ENCODE peak calls at places on chromosomes 5 and 9, in five cellular contexts. U, B, C, I and X are unnamed samples.

GRCh38 chr9:95515272-95516113 is 1.3 kb downstream of the PTCH1 start:
- DNase-seq in I (no peak), B (peak), C (no peak), U (peak), X (peak)

GRCh38 chr5:139955053-139955605 is 88.0 kb downstream of the NRG2 start:
- DNase-seq in I (no peak), C (no peak), B (no peak), U (no peak), X (no peak)

GRCh38 chr5:14118551-14119320 is 24.4 kb upstream of the TRIO start:
- DNase-seq in B (no peak), I (no peak), U (no peak), C (no peak), X (no peak)

GRCh38 chr9:5644522-5644921 is 15.6 kb downstream of the RIC1 start:
- DNase-seq in U (no peak), I (no peak), C (no peak), B (no peak), X (no peak)

GRCh38 chr5:94113-94892 is 2.3 kb downstream of the PLEKHG4B start:
- DNase-seq in C (no peak), U (no peak), B (no peak), I (no peak), X (no peak)

GRCh38 chr5:168132186-168132585 is 159.3 kb upstream of the WWC1 start:
- DNase-seq in I (no peak), C (no peak), B (no peak), U (no peak), X (no peak)

GRCh38 chr5:122141751-122142150 is 12.4 kb downstream of the ZNF474 start:
- DNase-seq in I (no peak), C (no peak), B (no peak), U (no peak), X (no peak)

GRCh38 chr5:107655836-107656235 is 14.9 kb downstream of the EFNA5 start:
- DNase-seq in B (no peak), C (no peak), I (no peak), U (no peak), X (no peak)

GRCh38 chr9:26375448-26375847 is 517.2 kb downstream of the CAAP1 start:
- DNase-seq in B (no peak), C (no peak), I (no peak), U (no peak), X (no peak)

GRCh38 chr5:72107874-72108199 is 562 bp downstream of the MAP1B start:
- DNase-seq in I (no peak), U (no peak), B (peak), C (no peak), X (no peak)

GRCh38 chr5:32935292-32935691 is 224.2 kb downstream of the NPR3 start:
- DNase-seq in C (no peak), U (no peak), B (no peak), I (no peak), X (no peak)

GRCh38 chr5:150630459-150631325 is 9.8 kb upstream of the SYNPO start:
- DNase-seq in B (no peak), I (no peak), U (no peak), C (peak), X (no peak)

GRCh38 chr5:145805819-145806218 is 29.3 kb downstream of the PRELID2 start:
- DNase-seq in B (no peak), U (no peak), I (no peak), C (no peak), X (no peak)

GRCh38 chr5:72572236-72572765 is 65.1 kb upstream of the ZNF366 start:
- DNase-seq in I (no peak), C (no peak), U (no peak), B (no peak), X (no peak)

GRCh38 chr9:4667681-4668080 is 1.4 kb upstream of the SPATA6L start:
- DNase-seq in C (no peak), U (no peak), I (no peak), B (no peak), X (no peak)

GRCh38 chr9:19231126-19232035 is 888 bp downstream of the DENND4C start:
- DNase-seq in B (no peak), U (peak), I (no peak), C (no peak), X (peak)

GRCh38 chr5:139100825-139101224 is 97.3 kb downstream of the SIL1 start:
- DNase-seq in C (no peak), B (no peak), I (no peak), U (no peak), X (peak)

GRCh38 chr5:148939676-148940075 is 113.3 kb downstream of the ADRB2 start:
- DNase-seq in B (no peak), C (no peak), I (no peak), U (no peak), X (no peak)

GRCh38 chr5:34717426-34718327 is 61.5 kb downstream of the RAI14 start:
- DNase-seq in C (no peak), B (peak), I (no peak), U (no peak), X (no peak)

GRCh38 chr5:121189569-121190305 is 661.9 kb upstream of the FTMT start:
- DNase-seq in I (no peak), B (peak), C (no peak), U (no peak), X (peak)

GRCh38 chr9:92657296-92658094 is 12.4 kb downstream of the IPPK start:
- DNase-seq in C (no peak), B (no peak), U (no peak), I (no peak), X (no peak)

GRCh38 chr5:109998717-109999116 is 309.0 kb downstream of the MAN2A1 start:
- DNase-seq in U (no peak), I (no peak), B (no peak), C (no peak), X (no peak)

GRCh38 chr5:78162253-78162862 is 132.1 kb downstream of the AP3B1 start:
- DNase-seq in C (no peak), I (no peak), U (no peak), B (no peak), X (no peak)

GRCh38 chr5:82584631-82585030 is 306.5 kb upstream of the RPS23 start:
- DNase-seq in U (no peak), B (no peak), I (no peak), C (no peak), X (no peak)

GRCh38 chr9:7489018-7489417 is 310.6 kb downstream of the DMAC1 start:
- DNase-seq in U (peak), I (no peak), B (no peak), C (no peak), X (no peak)

GRCh38 chr9:91174772-91175171 is 186.9 kb downstream of the AUH start:
- DNase-seq in C (no peak), U (no peak), B (no peak), I (no peak), X (no peak)

GRCh38 chr5:141363952-141364660 is at the start of gene PCDHGA5:
- DNase-seq in I (no peak), U (no peak), C (no peak), B (no peak), X (no peak)

GRCh38 chr5:9766581-9766980 is 136.4 kb upstream of the TAS2R1 start:
- DNase-seq in I (no peak), U (no peak), B (no peak), C (no peak), X (no peak)

DNA sequence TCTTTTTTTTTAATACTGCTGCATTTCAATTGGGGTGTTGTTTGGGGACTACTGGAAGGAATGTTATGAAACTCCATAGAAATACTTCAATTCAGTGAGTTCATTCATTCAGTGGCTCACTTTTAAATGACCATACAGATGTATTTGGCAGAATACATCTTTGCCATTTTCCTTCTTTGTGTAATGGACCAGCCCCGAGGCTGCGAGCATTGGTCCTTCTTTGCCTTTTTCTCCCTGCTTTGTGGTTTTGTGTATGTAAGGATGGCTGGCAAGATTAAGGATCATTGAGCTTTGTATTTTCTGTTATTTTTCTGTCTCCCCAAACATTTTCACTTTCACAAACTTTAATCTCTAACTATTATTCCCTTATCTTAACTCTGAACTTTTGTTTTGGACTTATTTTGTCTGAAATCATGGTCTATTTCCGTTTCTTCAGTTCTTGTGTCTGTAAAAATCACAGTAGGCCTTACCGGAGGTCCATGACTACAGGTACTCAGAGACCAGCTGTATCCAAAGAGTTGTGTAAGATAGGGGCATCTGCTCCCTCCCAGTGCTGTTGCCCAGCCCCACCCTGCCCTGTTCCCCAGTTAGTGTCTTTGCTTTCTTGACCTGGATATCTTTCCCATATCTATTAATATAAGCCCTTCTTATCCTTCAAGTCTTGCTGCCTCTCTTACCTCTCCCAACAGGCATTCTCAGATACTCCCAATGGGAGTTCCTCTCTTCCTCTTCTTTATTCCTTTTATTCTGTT is 154.3 kb upstream of the DMRT1 start:
- DNase-seq in I (no peak), C (no peak), B (no peak), U (no peak), X (no peak)
- TF ChIP-seq POLR2A in I (no peak), C (no peak), B (no peak), U (no peak), X (no peak)

DNA sequence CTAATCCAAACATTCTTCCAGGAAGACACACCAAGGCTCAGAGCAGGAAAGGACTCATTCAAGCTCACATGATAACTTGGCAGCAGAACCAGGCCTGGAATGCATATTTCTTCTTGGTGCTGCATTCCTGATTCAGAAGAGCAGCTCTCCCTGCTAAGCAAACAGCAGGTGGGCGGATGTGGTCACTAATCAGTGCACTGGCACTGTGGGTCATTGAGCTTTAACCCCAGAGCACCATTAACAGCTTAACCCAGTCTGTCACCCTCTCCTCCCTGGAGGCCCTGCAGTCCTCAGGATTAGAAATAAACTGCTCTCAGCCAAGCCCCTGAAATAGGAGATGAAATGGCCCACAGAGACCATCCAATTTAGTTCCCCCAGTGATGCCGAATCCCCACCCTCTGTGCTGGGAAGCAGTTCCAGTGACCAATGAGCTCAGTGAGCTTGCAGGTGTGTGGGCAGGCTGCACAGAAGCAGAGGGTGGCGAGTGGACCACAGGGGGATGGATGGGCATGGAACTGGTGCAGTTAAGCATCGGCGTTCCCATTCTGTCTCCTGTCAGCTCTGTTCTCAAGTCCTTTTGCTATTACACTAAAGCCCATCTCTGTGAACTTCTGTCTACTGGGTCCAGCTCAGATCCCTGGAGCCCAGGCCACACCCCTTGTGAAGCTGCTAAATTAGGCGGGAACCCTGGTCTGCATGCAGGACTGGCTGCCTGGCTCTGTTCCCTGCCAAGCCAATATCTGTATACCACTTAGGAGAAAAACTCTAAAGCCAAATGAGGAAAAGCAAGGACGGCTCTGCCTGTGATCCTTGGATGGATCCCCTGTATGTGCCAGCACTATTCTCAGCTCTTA is 16.6 kb upstream of the MEGF9 start:
- DNase-seq in I (no peak), C (no peak), U (no peak), B (peak), X (no peak)
- TF ChIP-seq POLR2A in I (no peak), C (no peak), U (no peak), B (no peak), X (no peak)

DNA sequence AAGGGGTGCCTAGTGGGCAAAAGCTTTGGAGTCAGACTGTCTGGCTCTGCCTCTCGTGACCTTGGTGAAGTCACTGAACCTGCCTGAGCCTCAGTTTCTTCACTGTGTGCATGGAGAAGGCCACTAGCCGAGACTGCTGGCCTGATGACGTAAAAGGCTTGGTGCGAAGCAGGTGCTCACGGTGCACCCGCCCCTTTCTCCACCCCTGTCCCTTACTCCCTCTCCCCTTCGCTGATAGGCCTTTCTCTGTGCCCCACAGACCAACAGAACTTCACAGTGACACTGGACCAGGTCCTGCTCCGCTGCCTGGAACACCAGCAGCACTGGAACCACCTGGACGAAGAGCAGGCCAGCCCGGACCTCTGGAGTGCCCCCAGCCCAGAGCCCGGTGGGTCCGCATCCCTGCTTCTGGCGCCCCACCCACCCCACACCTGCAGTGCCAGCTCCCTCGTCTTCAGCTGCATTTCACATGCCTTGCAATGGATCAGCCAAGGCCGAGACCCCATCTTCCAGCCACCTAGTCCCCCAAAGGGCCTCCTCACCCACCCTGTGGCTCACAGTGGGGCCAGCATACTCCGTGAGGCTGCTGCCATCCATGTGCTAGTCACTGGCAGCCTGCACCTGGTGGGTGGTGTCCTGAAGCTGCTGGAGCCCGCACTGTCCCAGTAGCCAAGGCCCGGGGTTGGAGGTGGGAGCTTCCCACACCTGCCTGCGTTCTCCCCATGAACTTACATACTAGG is 10.4 kb downstream of the FPGS start:
- DNase-seq in C (no peak), B (no peak), U (no peak), I (no peak), X (no peak)
- TF ChIP-seq POLR2A in C (no peak), B (no peak), U (no peak), I (no peak), X (no peak)

GRCh38 chr5:177357459-177358332 is at the start of gene RGS14:
- DNase-seq in B (no peak), I (no peak), U (peak), C (no peak), X (no peak)
- TF ChIP-seq POLR2A in B (no peak), I (no peak), U (peak), C (no peak), X (no peak)

GRCh38 chr9:131589124-131589711 is 43.9 kb downstream of the PRRT1B start:
- DNase-seq in I (no peak), U (no peak), B (no peak), C (no peak), X (peak)

GRCh38 chr9:131588396-131588795 is 43.1 kb downstream of the PRRT1B start:
- DNase-seq in U (no peak), C (no peak), B (no peak), I (no peak), X (no peak)

GRCh38 chr9:131585375-131585774 is 40.1 kb downstream of the PRRT1B start:
- DNase-seq in I (no peak), C (no peak), B (no peak), U (peak), X (no peak)

GRCh38 chr9:131587906-131588305 is 42.6 kb downstream of the PRRT1B start:
- DNase-seq in C (no peak), U (no peak), I (no peak), B (no peak), X (no peak)

DNA sequence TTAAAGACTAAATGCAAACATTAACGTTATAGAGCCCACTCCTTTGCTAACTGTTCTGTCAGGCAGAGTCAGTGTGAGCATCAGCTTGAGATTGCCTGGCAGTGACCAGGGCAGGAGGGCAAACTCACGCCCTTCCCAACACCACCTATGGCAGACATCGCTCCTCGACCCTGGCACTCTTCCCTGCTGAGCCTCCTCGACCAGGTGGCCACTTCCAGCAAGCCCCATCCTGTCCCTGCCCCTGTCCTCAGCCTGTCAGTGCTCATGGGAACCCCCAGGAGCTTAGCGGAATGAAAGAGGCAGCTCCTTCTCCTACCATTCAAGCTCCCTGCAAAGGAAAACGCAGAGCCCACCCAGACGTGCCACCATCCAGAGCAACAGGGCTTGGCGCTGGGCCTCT is 42.0 kb downstream of the PRRT1B start:
- DNase-seq in C (no peak), U (no peak), B (no peak), I (no peak), X (no peak)
- TF ChIP-seq POLR2A in C (no peak), U (no peak), B (no peak), I (no peak), X (no peak)

GRCh38 chr9:125632321-125633115 is 74.5 kb downstream of the MAPKAP1 start:
- DNase-seq in U (no peak), I (no peak), B (no peak), C (no peak), X (no peak)
- TF ChIP-seq POLR2A in U (no peak), I (no peak), B (no peak), C (no peak), X (no peak)

DNA sequence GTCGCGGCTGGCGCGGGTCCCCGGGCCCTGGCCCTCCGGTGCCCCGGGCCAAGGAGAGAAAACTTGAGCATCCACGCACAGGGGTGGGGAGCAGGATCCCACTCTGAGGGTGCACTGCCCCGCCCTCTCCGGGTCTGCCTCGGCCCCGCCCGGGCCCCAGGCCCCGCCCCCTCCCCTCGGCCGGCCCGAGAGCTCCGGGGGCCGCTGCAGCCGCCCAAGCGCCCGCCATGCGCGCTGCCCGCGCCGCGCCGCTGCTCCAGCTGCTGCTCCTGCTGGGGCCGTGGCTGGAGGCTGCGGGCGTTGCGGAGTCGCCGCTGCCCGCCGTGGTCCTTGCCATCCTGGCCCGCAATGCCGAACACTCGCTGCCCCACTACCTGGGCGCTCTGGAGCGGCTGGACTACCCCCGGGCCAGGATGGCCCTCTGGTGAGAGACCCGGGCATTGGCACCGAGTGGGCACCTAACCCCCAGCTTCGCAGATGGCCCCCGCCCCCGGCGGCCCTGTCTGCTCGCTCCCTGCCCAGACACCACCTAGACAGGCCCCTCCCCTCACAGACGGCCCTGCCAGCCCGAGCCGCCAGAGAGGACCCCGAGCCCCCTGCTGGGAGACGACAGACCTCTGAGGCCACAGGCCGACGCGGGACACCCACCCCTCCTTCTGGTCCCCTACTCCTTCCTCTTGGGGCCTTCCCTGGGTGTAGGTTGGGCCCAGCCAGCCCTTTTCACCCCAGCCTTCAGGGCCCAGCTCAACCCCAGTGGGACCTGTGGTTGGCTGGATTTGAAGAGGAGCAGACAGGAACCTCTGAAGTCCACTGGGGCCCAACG is at the start of gene CERCAM:
- DNase-seq in B (peak), I (peak), C (no peak), U (peak), X (peak)
- TF ChIP-seq POLR2A in B (no peak), I (no peak), C (no peak), U (no peak), X (no peak)

GRCh38 chr5:132410451-132411381 is 41.2 kb downstream of the SLC22A5 start:
- DNase-seq in C (no peak), B (peak), U (peak), I (peak), X (peak)
- TF ChIP-seq POLR2A in C (no peak), B (no peak), U (peak), I (no peak), X (peak)

GRCh38 chr9:89842267-89842768 is 237.5 kb downstream of the GADD45G start:
- DNase-seq in C (no peak), U (peak), I (no peak), B (peak), X (no peak)
- TF ChIP-seq POLR2A in C (no peak), U (peak), I (no peak), B (no peak), X (no peak)

DNA sequence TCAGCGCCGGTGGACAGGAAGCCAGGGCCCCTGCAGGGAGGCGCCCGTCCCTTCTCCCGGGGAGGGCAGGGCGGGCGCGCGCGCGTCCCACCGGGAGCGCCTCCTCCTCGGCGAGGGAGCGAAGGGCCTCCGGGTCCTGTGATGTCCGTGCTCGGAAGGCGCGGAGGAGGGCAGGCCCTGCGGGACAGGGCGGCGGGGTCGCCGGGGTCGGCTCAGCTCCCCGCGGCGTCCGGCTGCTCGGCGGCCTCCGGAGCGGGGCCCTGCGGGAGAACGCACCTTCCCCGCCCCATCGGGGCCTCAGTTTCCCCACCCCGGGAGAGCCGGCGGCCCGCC is 328 bp downstream of the EXD3 start:
- DNase-seq in C (no peak), U (peak), I (no peak), B (no peak), X (no peak)
- TF ChIP-seq POLR2A in C (no peak), U (peak), I (no peak), B (no peak), X (no peak)